ENCODE peak calls at places on chromosome 22, in six cellular contexts. Z is adrenal gland, S is left lung, J is SK-N-SH, F is small intestine, U is stomach. W is an unnamed sample.

GRCh38 chr22:28761449-28761755 is 11.1 kb upstream of the CCDC117 start:
- DNase-seq in Z (no peak), S (no peak), J (no peak), F (no peak), U (no peak), W (no peak)

GRCh38 chr22:29079218-29079901 is 6.5 kb downstream of the KREMEN1 start:
- DNase-seq in Z (no peak), S (no peak), J (no peak), F (peak; percentile 85), U (no peak), W (no peak)

GRCh38 chr22:27811778-27812177 is 10.2 kb upstream of the MN1 start:
- DNase-seq in Z (no peak), S (no peak), J (no peak), F (no peak), U (no peak), W (no peak)

GRCh38 chr22:40396882-40397281 is 26.5 kb downstream of the SGSM3 start:
- DNase-seq in Z (peak; percentile 55), S (peak; percentile 70), J (peak; percentile 75), F (peak; percentile 41), U (peak; percentile 91), W (peak; percentile 75)

GRCh38 chr22:17120281-17120680 is 879 bp downstream of the TMEM121B start:
- DNase-seq in Z (no peak), S (peak; percentile 63), J (peak; percentile 71), F (peak; percentile 19), U (peak; percentile 51), W (peak; percentile 71)

GRCh38 chr22:23233746-23234408 is 53.6 kb downstream of the BCR start:
- DNase-seq in Z (no peak), S (no peak), J (peak; percentile 69), F (no peak), U (no peak), W (no peak)

GRCh38 chr22:39212721-39213376 is 31.9 kb downstream of the PDGFB start:
- DNase-seq in Z (no peak), S (peak; percentile 13), J (no peak), F (no peak), U (no peak), W (peak; percentile 12)

GRCh38 chr22:33917744-33918406 is 2.4 kb downstream of the LARGE1 start:
- DNase-seq in Z (no peak), S (no peak), J (peak; percentile 39), F (no peak), U (no peak), W (no peak)

GRCh38 chr22:28894320-28894719 is 10.9 kb downstream of the ZNRF3 start:
- DNase-seq in Z (peak; percentile 76), S (no peak), J (no peak), F (no peak), U (no peak), W (no peak)

GRCh38 chr22:23216331-23217170 is 36.2 kb downstream of the BCR start:
- DNase-seq in Z (no peak), S (no peak), J (no peak), F (no peak), U (no peak), W (peak; percentile 48)

GRCh38 chr22:49546811-49547585 is 280.7 kb downstream of the BRD1 start:
- DNase-seq in Z (no peak), S (peak; percentile 13), J (no peak), F (no peak), U (no peak), W (peak; percentile 36)

GRCh38 chr22:49926916-49927315 is 8.5 kb downstream of the CRELD2 start:
- DNase-seq in Z (no peak), S (no peak), J (no peak), F (no peak), U (no peak), W (no peak)

GRCh38 chr22:45211435-45211834 is 29.3 kb downstream of the KIAA0930 start:
- DNase-seq in Z (no peak), S (no peak), J (no peak), F (peak; percentile 21), U (no peak), W (no peak)

GRCh38 chr22:49186293-49186692 is 641.4 kb downstream of the BRD1 start:
- DNase-seq in Z (no peak), S (no peak), J (no peak), F (no peak), U (no peak), W (no peak)

GRCh38 chr22:44928711-44929347 is 81.0 kb downstream of the PHF21B start:
- DNase-seq in Z (no peak), S (no peak), J (no peak), F (no peak), U (no peak), W (peak; percentile 32)

GRCh38 chr22:45341503-45341902 is 31.8 kb downstream of the FAM118A start:
- DNase-seq in Z (no peak), S (no peak), J (no peak), F (peak; percentile 70), U (no peak), W (no peak)

GRCh38 chr22:17131686-17132085 is 10.5 kb upstream of the TMEM121B start:
- DNase-seq in Z (no peak), S (no peak), J (no peak), F (no peak), U (no peak), W (no peak)

GRCh38 chr22:49305966-49306631 is 521.6 kb downstream of the BRD1 start:
- DNase-seq in Z (peak; percentile 20), S (no peak), J (no peak), F (no peak), U (peak; percentile 13), W (no peak)

GRCh38 chr22:20519558-20519957 is 12.1 kb downstream of the MED15 start:
- DNase-seq in Z (no peak), S (no peak), J (no peak), F (no peak), U (no peak), W (no peak)

GRCh38 chr22:42957958-42958357 is 57.0 kb downstream of the PACSIN2 start:
- DNase-seq in Z (peak; percentile 62), S (no peak), J (no peak), F (no peak), U (no peak), W (no peak)

GRCh38 chr22:42960146-42960509 is 54.8 kb downstream of the PACSIN2 start:
- DNase-seq in Z (peak; percentile 59), S (no peak), J (no peak), F (no peak), U (no peak), W (no peak)

GRCh38 chr22:42957544-42957943 is 57.4 kb downstream of the PACSIN2 start:
- DNase-seq in Z (no peak), S (no peak), J (no peak), F (no peak), U (no peak), W (no peak)

GRCh38 chr22:42959472-42960145 is 55.3 kb downstream of the PACSIN2 start:
- DNase-seq in Z (peak; percentile 87), S (peak; percentile 59), J (peak; percentile 64), F (peak; percentile 94), U (peak; percentile 78), W (no peak)

DNA sequence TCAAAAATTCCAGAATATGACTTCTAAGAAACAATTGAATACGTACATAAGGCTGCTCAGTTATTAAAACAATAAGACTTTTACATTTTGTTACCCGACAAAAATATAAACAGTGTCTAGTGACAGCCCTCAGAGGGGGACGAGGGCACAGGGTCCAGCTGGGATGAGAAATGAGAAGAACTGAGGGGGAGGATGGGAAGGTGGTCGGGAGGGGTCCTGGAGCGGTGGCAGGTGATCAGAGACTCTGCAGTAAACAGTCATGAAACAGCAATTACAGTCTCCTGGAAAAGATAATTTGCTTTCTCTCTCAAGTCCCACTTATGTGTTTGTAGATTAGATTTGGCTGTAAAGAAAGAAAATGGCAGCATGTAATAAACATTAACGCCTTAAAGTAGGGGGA is 56.0 kb downstream of the PACSIN2 start:
- DNase-seq in Z (peak; percentile 23), S (no peak), J (no peak), F (no peak), U (no peak), W (no peak)
- H3K36me3 ChIP-seq in Z (no peaks in the 10 kb centered on the region), S (no peaks in the 10 kb centered on the region), J (peaks cover 5% of the 10 kb centered on the region), F (no peaks in the 10 kb centered on the region), U (no peaks in the 10 kb centered on the region), W (no peaks in the 10 kb centered on the region)

DNA sequence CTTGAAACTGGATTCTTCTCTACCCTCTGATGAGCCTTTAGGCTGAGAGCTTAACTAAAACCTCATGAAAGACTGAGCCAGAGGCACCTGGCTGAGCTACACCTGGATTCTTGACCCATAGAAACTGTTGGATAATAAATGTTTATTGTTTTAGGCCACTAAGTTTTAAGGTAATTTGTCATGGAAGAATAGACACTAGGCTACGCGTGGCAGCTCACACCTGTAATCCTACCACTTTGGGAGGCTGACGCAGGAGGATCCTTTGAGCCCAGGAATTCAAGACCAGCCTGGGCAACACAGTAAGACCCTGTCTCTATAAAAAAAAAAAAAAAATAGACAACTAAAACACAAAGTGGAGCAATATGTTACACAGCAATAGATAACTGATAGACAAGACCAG is 29.2 kb upstream of the UPB1 start:
- DNase-seq in Z (no peak), S (no peak), J (no peak), F (no peak), U (no peak), W (no peak)
- H3K27ac ChIP-seq in Z (peak overlapping the region; percentile 61), S (no peak overlapping the region), J (peak overlapping the region; percentile 89), F (peak overlapping the region; percentile 61), U (no peak overlapping the region), W (no peak overlapping the region)

GRCh38 chr22:37959231-37959825 is 5.8 kb downstream of the POLR2F start:
- DNase-seq in Z (no peak), S (no peak), J (no peak), F (no peak), U (no peak), W (no peak)
- H3K36me3 ChIP-seq in Z (peaks cover 63% of the 10 kb centered on the region), S (no peaks in the 10 kb centered on the region), J (no peaks in the 10 kb centered on the region), F (peaks cover 20% of the 10 kb centered on the region), U (peaks cover 58% of the 10 kb centered on the region), W (peaks cover 71% of the 10 kb centered on the region)

DNA sequence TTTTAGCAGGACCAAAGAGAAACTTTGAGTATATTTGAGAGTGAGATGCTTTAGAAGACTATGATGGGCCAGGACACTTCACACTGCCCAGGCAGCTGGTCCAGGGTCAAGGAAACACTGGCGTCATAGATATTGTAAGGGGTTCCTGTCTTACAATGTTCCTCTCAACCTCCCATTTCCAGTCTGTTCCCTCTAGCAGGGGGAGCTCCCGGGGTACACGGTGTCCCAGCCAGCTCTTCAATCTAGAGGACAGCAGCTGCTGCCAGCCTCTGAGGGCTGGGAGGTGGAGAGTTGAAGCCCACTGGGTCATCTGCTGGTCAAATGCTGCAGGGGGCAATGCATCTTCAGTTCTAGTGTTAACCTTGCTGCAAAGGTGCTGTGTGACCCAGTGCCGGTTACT is 40.7 kb upstream of the TIMP3 start:
- DNase-seq in Z (peak; percentile 74), S (no peak), J (no peak), F (no peak), U (no peak), W (no peak)
- H3K27ac ChIP-seq in Z (peak overlapping the region; percentile 73), S (peak overlapping the region; percentile 9), J (no peak overlapping the region), F (peak overlapping the region; percentile 82), U (peak overlapping the region; percentile 76), W (peak overlapping the region; percentile 65)

GRCh38 chr22:42591987-42592386 is 22.7 kb downstream of the POLDIP3 start:
- DNase-seq in Z (no peak), S (no peak), J (no peak), F (no peak), U (no peak), W (no peak)
- H3K36me3 ChIP-seq in Z (peaks cover 96% of the 10 kb centered on the region), S (no peaks in the 10 kb centered on the region), J (peaks cover 17% of the 10 kb centered on the region), F (peaks cover 38% of the 10 kb centered on the region), U (peaks cover 80% of the 10 kb centered on the region), W (peaks cover 99% of the 10 kb centered on the region)

GRCh38 chr22:36926721-36927435 is 13.4 kb downstream of the CSF2RB start:
- DNase-seq in Z (peak; percentile 20), S (no peak), J (no peak), F (no peak), U (no peak), W (no peak)
- H3K27ac ChIP-seq in Z (no peak overlapping the region), S (no peak overlapping the region), J (no peak overlapping the region), F (no peak overlapping the region), U (no peak overlapping the region), W (no peak overlapping the region)